ENCODE peak calls at places on chromosome 21, in seven cellular contexts. X is Calu3; W is AG08396; V is effector memory CD4-positive, alpha-beta T cell; U is hypothalamus; J is COLO829; K is activated CD4-positive, alpha-beta T cell treated with anti-CD3 and anti-CD28 coated beads, Interleukin-2, amount 50 U/mL, for 4 hours. Y is an unnamed sample.

GRCh38 chr21:34885636-34886553 is 163.2 kb downstream of the RUNX1 start:
- DNase-seq in X (no peak), W (no peak), V (no peak), U (no peak), J (no peak), K (peak), Y (peak)

GRCh38 chr21:22342855-22343254 is 1344.6 kb downstream of the NCAM2 start:
- DNase-seq in X (no peak), W (no peak), V (no peak), U (no peak), J (no peak), K (no peak), Y (no peak)

GRCh38 chr21:42109473-42109872 is 38.4 kb downstream of the UMODL1 start:
- DNase-seq in X (no peak), W (no peak), V (no peak), U (no peak), J (no peak), K (no peak), Y (no peak)

GRCh38 chr21:44626262-44626661 is 631 bp upstream of the KRTAP10-9 start:
- DNase-seq in X (no peak), W (no peak), V (no peak), U (no peak), J (no peak), K (no peak), Y (no peak)

GRCh38 chr21:16468191-16468590 is 738.4 kb downstream of the USP25 start:
- DNase-seq in X (no peak), W (no peak), V (no peak), U (no peak), J (no peak), K (no peak), Y (no peak)

GRCh38 chr21:38989745-38990423 is 184.2 kb downstream of the ETS2 start:
- DNase-seq in X (no peak), W (peak), V (no peak), U (no peak), J (peak), K (no peak), Y (no peak)

GRCh38 chr21:32978346-32979270 is 47.1 kb upstream of the OLIG2 start:
- DNase-seq in X (no peak), W (no peak), V (no peak), U (peak), J (no peak), K (no peak), Y (no peak)

GRCh38 chr21:37153193-37153934 is 80.3 kb downstream of the TTC3 start:
- DNase-seq in X (no peak), W (no peak), V (no peak), U (no peak), J (no peak), K (no peak), Y (no peak)

GRCh38 chr21:36199021-36199420 is 42.4 kb downstream of the DOP1B start:
- DNase-seq in X (no peak), W (no peak), V (no peak), U (no peak), J (no peak), K (no peak), Y (no peak)